ENCODE peak calls at places on chromosome 3, in ten cellular contexts. M is NCI-H146; O is stimulated activated CD4-positive, alpha-beta T cell treated with anti-CD3 and anti-CD28 coated beads, Interleukin-12 subunit alpha, Interleukin-12 subunit beta, amount 100 ng/mL, for 4 hours; R is GM23248; U is activated CD4-positive, alpha-beta memory T cell treated with anti-CD3 and anti-CD28 coated beads, Interleukin-2, amount 10 ng/mL, durations not matched to agents 7 days and 5 days; D is left colon; T is globus pallidus; Y is stimulated activated CD8-positive, alpha-beta memory T cell treated with anti-CD3 and anti-CD28 coated beads, Interleukin-15, amount 100 ng/mL, for 48 hours; N is RKO; E is amygdala. G is an unnamed sample.
A peak's percentile ranks its signal among the peaks of the same experiment; 100 is the strongest.

GRCh38 chr3:14457999-14458398 is 55.6 kb downstream of the SLC6A6 start:
- DNase-seq in M (no peak), O (no peak), R (no peak), U (no peak), D (no peak), T (no peak), Y (no peak), N (no peak), E (no peak), G (no peak)

GRCh38 chr3:101870138-101870537 is 20.8 kb downstream of the NFKBIZ start:
- DNase-seq in M (no peak), O (no peak), R (no peak), U (no peak), D (no peak), T (no peak), Y (no peak), N (no peak), E (no peak), G (no peak)

GRCh38 chr3:64898941-64899340 is 211.1 kb upstream of the ADAMTS9 start:
- DNase-seq in M (no peak), O (no peak), R (peak; percentile 9), U (no peak), D (no peak), T (no peak), Y (no peak), N (no peak), E (no peak), G (no peak)

GRCh38 chr3:156764761-156765160 is 61.4 kb upstream of the LEKR1 start:
- DNase-seq in M (no peak), O (no peak), R (peak; percentile 51), U (no peak), D (no peak), T (no peak), Y (no peak), N (peak; percentile 31), E (no peak), G (peak; percentile 52)

GRCh38 chr3:50657407-50657806 is 17.3 kb upstream of the DOCK3 start:
- DNase-seq in M (no peak), O (no peak), R (no peak), U (no peak), D (no peak), T (no peak), Y (no peak), N (no peak), E (no peak), G (no peak)

GRCh38 chr3:177905173-177905894 is 630.9 kb upstream of the KCNMB2 start:
- DNase-seq in M (no peak), O (no peak), R (peak; percentile 76), U (no peak), D (no peak), T (peak; percentile 7), Y (no peak), N (no peak), E (no peak), G (peak; percentile 83)

GRCh38 chr3:59717679-59718205 is 667.9 kb upstream of the CFAP20DC start:
- DNase-seq in M (no peak), O (no peak), R (no peak), U (no peak), D (no peak), T (no peak), Y (no peak), N (no peak), E (no peak), G (no peak)

GRCh38 chr3:144104146-144104545 is 132.5 kb downstream of the DIPK2A start:
- DNase-seq in M (peak; percentile 99), O (no peak), R (no peak), U (no peak), D (no peak), T (peak; percentile 26), Y (no peak), N (no peak), E (no peak), G (no peak)

GRCh38 chr3:128855574-128855973 is 23.8 kb upstream of the ACAD9 start:
- DNase-seq in M (no peak), O (no peak), R (no peak), U (no peak), D (no peak), T (no peak), Y (no peak), N (no peak), E (no peak), G (no peak)

GRCh38 chr3:156488771-156489170 is 66.1 kb downstream of the SSR3 start:
- DNase-seq in M (no peak), O (no peak), R (peak; percentile 69), U (no peak), D (no peak), T (no peak), Y (no peak), N (no peak), E (no peak), G (peak; percentile 68)

GRCh38 chr3:52052831-52053306 is 3.5 kb downstream of the DUSP7 start:
- DNase-seq in M (no peak), O (peak; percentile 13), R (peak; percentile 91), U (peak; percentile 69), D (peak; percentile 85), T (peak; percentile 90), Y (peak; percentile 34), N (peak; percentile 86), E (peak; percentile 81), G (peak; percentile 75)